ENCODE peak calls at places on chromosomes 13 and 19, in six cellular contexts. Z, H, G, E, W and V are unnamed samples.

GRCh38 chr19:10222201-10222890 is 8.8 kb downstream of the S1PR2 start:
- DNase-seq in Z (no peak), H (no peak), G (no peak), E (no peak), W (no peak), V (no peak)

GRCh38 chr13:100544866-100545683 is 43.5 kb downstream of the GGACT start:
- DNase-seq in Z (peak; percentile 38), H (no peak), G (no peak), E (no peak), W (peak; percentile 38), V (no peak)

GRCh38 chr19:30391052-30391451 is 18.9 kb downstream of the ZNF536 start:
- DNase-seq in Z (no peak), H (no peak), G (no peak), E (no peak), W (no peak), V (no peak)

GRCh38 chr13:61414686-61415664 is 674 bp downstream of the PCDH20 start:
- DNase-seq in Z (peak; percentile 85), H (peak; percentile 80), G (no peak), E (peak; percentile 43), W (peak; percentile 55), V (no peak)

GRCh38 chr13:50208826-50209335 is 193.6 kb downstream of the KCNRG start:
- DNase-seq in Z (peak; percentile 33), H (no peak), G (peak; percentile 49), E (peak; percentile 96), W (peak; percentile 70), V (peak; percentile 89)

GRCh38 chr13:59144700-59145099 is 1019.0 kb downstream of the DIAPH3 start:
- DNase-seq in Z (no peak), H (no peak), G (no peak), E (no peak), W (no peak), V (peak; percentile 68)

GRCh38 chr19:9818175-9818733 is 625 bp downstream of the FBXL12 start:
- DNase-seq in Z (no peak), H (no peak), G (no peak), E (no peak), W (no peak), V (no peak)

GRCh38 chr19:5707576-5708575 is 12.1 kb downstream of the LONP1 start:
- DNase-seq in Z (no peak), H (peak; percentile 33), G (no peak), E (no peak), W (peak; percentile 73), V (no peak)

GRCh38 chr19:57648336-57649003 is 15.5 kb downstream of the ZNF211 start:
- DNase-seq in Z (no peak), H (peak; percentile 23), G (no peak), E (no peak), W (no peak), V (no peak)

GRCh38 chr19:1830568-1830967 is 17.7 kb downstream of the REXO1 start:
- DNase-seq in Z (no peak), H (no peak), G (no peak), E (no peak), W (no peak), V (no peak)

GRCh38 chr13:29922281-29922821 is 71.9 kb upstream of the UBL3 start:
- DNase-seq in Z (peak; percentile 39), H (no peak), G (no peak), E (peak; percentile 79), W (no peak), V (peak; percentile 69)

GRCh38 chr13:52137489-52137888 is 8.6 kb upstream of the NEK5 start:
- DNase-seq in Z (no peak), H (no peak), G (no peak), E (no peak), W (no peak), V (no peak)

GRCh38 chr19:39428309-39429112 is 7.2 kb downstream of the RPS16 start:
- DNase-seq in Z (no peak), H (no peak), G (no peak), E (peak; percentile 95), W (peak; percentile 98), V (peak; percentile 87)

GRCh38 chr19:17259934-17260333 is 4.6 kb downstream of the USHBP1 start:
- DNase-seq in Z (no peak), H (no peak), G (no peak), E (no peak), W (peak; percentile 13), V (no peak)

GRCh38 chr19:21697171-21697570 is 70.2 kb downstream of the ZNF100 start:
- DNase-seq in Z (no peak), H (peak; percentile 50), G (no peak), E (no peak), W (peak; percentile 47), V (no peak)

GRCh38 chr13:42610623-42611022 is 36.7 kb downstream of the TNFSF11 start:
- DNase-seq in Z (no peak), H (no peak), G (no peak), E (no peak), W (no peak), V (no peak)

GRCh38 chr19:38316477-38317067 is 825 bp upstream of the YIF1B start:
- DNase-seq in Z (no peak), H (no peak), G (no peak), E (no peak), W (peak; percentile 83), V (no peak)

GRCh38 chr13:50236898-50237318 is 221.7 kb downstream of the KCNRG start:
- DNase-seq in Z (no peak), H (no peak), G (no peak), E (peak; percentile 8), W (peak; percentile 13), V (peak; percentile 57)

GRCh38 chr19:11578342-11579142 is 1.1 kb upstream of the ACP5 start:
- DNase-seq in Z (no peak), H (peak; percentile 43), G (peak; percentile 65), E (no peak), W (peak; percentile 65), V (no peak)

GRCh38 chr13:94713556-94714182 is 1.3 kb upstream of the SOX21 start:
- DNase-seq in Z (no peak), H (no peak), G (no peak), E (peak; percentile 7), W (peak; percentile 79), V (no peak)
- H3K4me3 ChIP-seq in Z (peak overlapping the region; percentile 36), H (no peak overlapping the region), G (peak overlapping the region; percentile 45), E (peak overlapping the region; percentile 5), W (no peak overlapping the region), V (no peak overlapping the region)

DNA sequence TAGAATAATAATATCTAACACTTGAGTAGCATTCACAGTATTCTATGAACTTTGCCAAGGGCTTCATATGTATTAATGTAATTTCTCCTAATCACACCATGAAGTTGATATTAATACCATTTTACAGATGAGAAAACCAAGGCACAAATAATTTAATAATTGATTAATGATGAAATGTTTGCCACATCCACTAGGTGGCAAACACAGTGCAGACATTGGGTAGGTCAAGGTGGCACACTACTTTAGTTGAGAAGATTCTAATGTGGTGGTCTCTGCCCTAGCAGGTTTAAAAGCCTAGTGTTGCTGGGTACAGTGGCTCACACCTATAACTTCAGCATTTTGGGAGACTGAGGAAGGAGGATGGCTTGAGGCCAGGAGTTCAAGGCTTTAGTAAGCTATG is 412.4 kb downstream of the SUCLA2 start:
- DNase-seq in Z (no peak), H (no peak), G (no peak), E (no peak), W (no peak), V (no peak)
- TF ChIP-seq CTCF in Z (no peak), H (peak; percentile 25), G (no peak), E (peak; percentile 23), W (no peak), V (no peak)

GRCh38 chr19:48415869-48416268 is 22.4 kb downstream of the GRIN2D start:
- DNase-seq in Z (no peak), H (no peak), G (no peak), E (no peak), W (no peak), V (no peak)

GRCh38 chr19:48418317-48419064 is 25.0 kb downstream of the GRIN2D start:
- DNase-seq in Z (no peak), H (no peak), G (no peak), E (peak; percentile 52), W (peak; percentile 67), V (no peak)

GRCh38 chr19:48417436-48417835 is 24.0 kb downstream of the GRIN2D start:
- DNase-seq in Z (no peak), H (no peak), G (no peak), E (no peak), W (no peak), V (no peak)

GRCh38 chr19:48415395-48415794 is 21.9 kb downstream of the GRIN2D start:
- DNase-seq in Z (peak; percentile 57), H (peak; percentile 82), G (peak; percentile 75), E (peak; percentile 64), W (peak; percentile 72), V (peak; percentile 26)

DNA sequence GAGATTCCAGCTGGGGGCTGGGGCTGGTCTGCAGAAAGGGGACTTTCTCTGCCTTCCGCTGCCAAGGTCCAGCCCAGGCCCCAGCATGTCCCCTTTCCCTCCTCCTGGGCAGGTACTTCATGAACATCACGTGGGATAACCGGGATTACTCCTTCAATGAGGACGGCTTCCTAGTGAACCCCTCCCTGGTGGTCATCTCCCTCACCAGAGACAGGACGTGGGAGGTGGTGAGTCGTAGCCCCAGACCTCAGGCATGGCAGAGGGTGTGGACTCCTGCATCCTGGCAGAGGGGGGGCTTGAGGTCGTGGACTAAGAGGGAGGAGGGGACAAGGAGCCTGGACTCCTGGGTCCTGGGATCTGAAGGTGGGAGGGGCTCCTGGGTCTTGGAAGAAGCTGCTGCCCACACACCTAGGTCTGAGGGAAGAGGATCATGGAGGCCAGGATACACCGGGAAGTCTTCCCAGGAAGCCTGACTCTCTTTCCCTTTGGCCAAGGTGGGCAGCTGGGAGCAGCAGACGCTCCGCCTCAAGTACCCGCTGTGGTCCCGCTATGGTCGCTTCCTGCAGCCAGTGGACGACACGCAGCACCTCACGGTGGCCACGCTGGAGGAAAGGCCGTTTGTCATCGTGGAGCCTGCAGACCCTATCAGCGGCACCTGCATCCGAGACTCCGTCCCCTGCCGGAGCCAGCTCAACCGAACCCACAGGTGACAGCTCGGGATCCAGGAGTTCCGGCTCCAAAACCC is 20.6 kb downstream of the GRIN2D start:
- DNase-seq in Z (peak; percentile 48), H (no peak), G (no peak), E (no peak), W (peak; percentile 74), V (peak; percentile 46)
- H3K4me3 ChIP-seq in Z (peak overlapping the region; percentile 17), H (no peak overlapping the region), G (no peak overlapping the region), E (no peak overlapping the region), W (no peak overlapping the region), V (no peak overlapping the region)

GRCh38 chr19:32318884-32319520 is 26.4 kb upstream of the ZNF507 start:
- DNase-seq in Z (no peak), H (peak; percentile 64), G (no peak), E (no peak), W (no peak), V (no peak)
- TF ChIP-seq CTCF in Z (peak; percentile 29), H (peak; percentile 20), G (no peak), E (peak; percentile 7), W (peak; percentile 14), V (no peak)

GRCh38 chr13:98384739-98385138 is 192.2 kb downstream of the STK24 start:
- DNase-seq in Z (peak; percentile 32), H (no peak), G (no peak), E (peak; percentile 76), W (peak; percentile 83), V (peak; percentile 30)
- H3K4me3 ChIP-seq in Z (no peak overlapping the region), H (no peak overlapping the region), G (no peak overlapping the region), E (no peak overlapping the region), W (no peak overlapping the region), V (no peak overlapping the region)